ENCODE peak calls at places on chromosomes 6 and 20, in eight cellular contexts. S, C, L, D, E, B, Q and H are unnamed samples.

GRCh38 chr6:3748208-3748701 is 3.3 kb downstream of the PXDC1 start:
- DNase-seq in S (no peak), C (peak; percentile 66), L (peak; percentile 75), D (peak; percentile 71), E (no peak), B (peak; percentile 54), Q (peak; percentile 86), H (peak; percentile 88)

GRCh38 chr6:55818482-55818881 is 56.9 kb downstream of the BMP5 start:
- DNase-seq in S (no peak), C (no peak), L (no peak), D (no peak), E (no peak), B (no peak), Q (no peak), H (no peak)

GRCh38 chr20:51665543-51666118 is 102.6 kb downstream of the ATP9A start:
- DNase-seq in S (no peak), C (no peak), L (no peak), D (no peak), E (no peak), B (no peak), Q (no peak), H (no peak)

GRCh38 chr20:4230651-4231050 is 215.3 kb upstream of the RNF24 start:
- DNase-seq in S (no peak), C (no peak), L (no peak), D (no peak), E (no peak), B (no peak), Q (peak; percentile 17), H (no peak)

GRCh38 chr6:71031912-71032311 is 75.1 kb upstream of the B3GAT2 start:
- DNase-seq in S (no peak), C (no peak), L (no peak), D (no peak), E (no peak), B (no peak), Q (peak; percentile 17), H (no peak)

GRCh38 chr6:150880336-150880735 is 14.8 kb downstream of the MTHFD1L start:
- DNase-seq in S (no peak), C (no peak), L (no peak), D (no peak), E (no peak), B (no peak), Q (no peak), H (no peak)

GRCh38 chr6:48080227-48081009 is 30.6 kb downstream of the PTCHD4 start:
- DNase-seq in S (no peak), C (no peak), L (no peak), D (no peak), E (no peak), B (no peak), Q (no peak), H (no peak)

GRCh38 chr20:23150304-23151007 is 64.3 kb upstream of the CD93 start:
- DNase-seq in S (no peak), C (no peak), L (no peak), D (no peak), E (no peak), B (no peak), Q (no peak), H (no peak)

GRCh38 chr20:57559658-57560553 is 1.0 kb upstream of the PCK1 start:
- DNase-seq in S (peak; percentile 64), C (no peak), L (no peak), D (no peak), E (no peak), B (no peak), Q (no peak), H (no peak)

DNA sequence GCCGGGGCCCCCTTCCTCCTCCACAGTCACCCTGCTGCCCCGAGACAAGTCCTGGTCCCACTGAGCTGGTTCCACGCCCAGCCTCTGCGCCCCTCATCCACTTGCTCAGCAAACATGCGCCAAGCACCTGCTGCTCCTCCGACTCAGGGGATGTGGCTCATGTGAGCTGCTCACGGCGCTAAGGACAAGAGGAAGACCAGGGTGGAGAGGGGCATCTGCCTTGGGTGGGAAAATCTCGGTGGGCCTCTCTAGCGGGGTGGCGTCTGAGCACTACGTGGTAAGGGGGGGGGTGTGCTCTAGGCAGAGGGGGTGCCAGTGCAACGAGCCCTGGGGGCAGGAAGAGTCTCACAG is 4.5 kb downstream of the LAMA5 start:
- DNase-seq in S (peak; percentile 90), C (no peak), L (no peak), D (no peak), E (no peak), B (no peak), Q (no peak), H (no peak)
- H3K4me1 ChIP-seq in S (peaks cover 74% of the 10 kb centered on the region), C (peaks cover 89% of the 10 kb centered on the region), L (peaks cover 40% of the 10 kb centered on the region), D (peaks cover 93% of the 10 kb centered on the region), E (peaks cover 9% of the 10 kb centered on the region), B (no peaks in the 10 kb centered on the region), Q (peaks cover 9% of the 10 kb centered on the region), H (no peaks in the 10 kb centered on the region)

DNA sequence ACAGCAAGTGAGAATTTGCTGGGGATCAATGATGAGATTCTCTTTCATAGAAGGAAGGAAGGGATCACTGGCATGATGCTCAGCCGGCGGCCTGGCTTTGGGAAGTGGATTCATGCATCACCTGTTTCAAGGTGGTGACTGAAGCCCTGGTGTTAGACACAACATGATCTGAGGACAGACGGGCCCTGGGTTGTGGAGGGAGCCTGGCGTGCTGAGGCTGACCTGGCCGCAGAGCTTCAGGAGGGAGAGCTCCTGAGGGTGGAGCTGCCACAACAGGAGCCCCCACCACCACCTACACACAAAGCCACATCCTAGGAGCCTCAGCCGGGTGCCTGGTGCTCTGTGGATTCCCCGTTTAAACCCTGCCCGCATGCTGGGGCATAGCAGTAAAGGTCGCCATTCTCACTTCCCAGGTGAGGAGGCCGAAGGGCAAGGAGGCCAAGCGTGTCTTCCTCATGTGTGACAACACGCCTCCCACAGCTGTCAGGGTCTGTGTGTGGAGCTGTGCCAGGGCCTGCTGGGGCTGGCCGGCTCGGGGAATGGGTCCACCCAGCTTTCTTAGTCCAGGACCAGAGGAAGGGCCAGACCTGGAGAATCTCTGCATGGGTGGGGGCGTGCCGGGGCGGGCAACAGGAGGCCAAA is 107.0 kb downstream of the ERMARD start:
- DNase-seq in S (no peak), C (no peak), L (no peak), D (no peak), E (no peak), B (no peak), Q (no peak), H (peak; percentile 67)
- H3K9me3 ChIP-seq in S (no peaks in the 10 kb centered on the region), C (peaks cover 16% of the 10 kb centered on the region), L (no peaks in the 10 kb centered on the region), D (peaks cover 16% of the 10 kb centered on the region), E (no peaks in the 10 kb centered on the region), B (no peaks in the 10 kb centered on the region), Q (peaks cover 46% of the 10 kb centered on the region), H (peaks cover 5% of the 10 kb centered on the region)

GRCh38 chr6:75608955-75609533 is 7.4 kb downstream of the SENP6 start:
- DNase-seq in S (no peak), C (no peak), L (no peak), D (no peak), E (no peak), B (no peak), Q (no peak), H (no peak)

GRCh38 chr6:75611011-75611701 is 9.5 kb downstream of the SENP6 start:
- DNase-seq in S (no peak), C (no peak), L (no peak), D (no peak), E (no peak), B (no peak), Q (no peak), H (no peak)

GRCh38 chr6:75608304-75608703 is 6.6 kb downstream of the SENP6 start:
- DNase-seq in S (no peak), C (no peak), L (no peak), D (no peak), E (no peak), B (no peak), Q (no peak), H (no peak)

GRCh38 chr6:75611702-75612375 is 10.2 kb downstream of the SENP6 start:
- DNase-seq in S (no peak), C (no peak), L (no peak), D (no peak), E (no peak), B (no peak), Q (peak; percentile 33), H (no peak)

GRCh38 chr6:75609639-75610590 is 8.2 kb downstream of the SENP6 start:
- DNase-seq in S (no peak), C (no peak), L (no peak), D (no peak), E (no peak), B (no peak), Q (peak; percentile 77), H (no peak)
- H3K4me1 ChIP-seq in S (peaks cover 15% of the 10 kb centered on the region), C (peaks cover 92% of the 10 kb centered on the region), L (peaks cover 17% of the 10 kb centered on the region), D (peaks cover 93% of the 10 kb centered on the region), E (peaks cover 87% of the 10 kb centered on the region), B (no peaks in the 10 kb centered on the region), Q (peaks cover 7% of the 10 kb centered on the region), H (peaks cover 9% of the 10 kb centered on the region)

DNA sequence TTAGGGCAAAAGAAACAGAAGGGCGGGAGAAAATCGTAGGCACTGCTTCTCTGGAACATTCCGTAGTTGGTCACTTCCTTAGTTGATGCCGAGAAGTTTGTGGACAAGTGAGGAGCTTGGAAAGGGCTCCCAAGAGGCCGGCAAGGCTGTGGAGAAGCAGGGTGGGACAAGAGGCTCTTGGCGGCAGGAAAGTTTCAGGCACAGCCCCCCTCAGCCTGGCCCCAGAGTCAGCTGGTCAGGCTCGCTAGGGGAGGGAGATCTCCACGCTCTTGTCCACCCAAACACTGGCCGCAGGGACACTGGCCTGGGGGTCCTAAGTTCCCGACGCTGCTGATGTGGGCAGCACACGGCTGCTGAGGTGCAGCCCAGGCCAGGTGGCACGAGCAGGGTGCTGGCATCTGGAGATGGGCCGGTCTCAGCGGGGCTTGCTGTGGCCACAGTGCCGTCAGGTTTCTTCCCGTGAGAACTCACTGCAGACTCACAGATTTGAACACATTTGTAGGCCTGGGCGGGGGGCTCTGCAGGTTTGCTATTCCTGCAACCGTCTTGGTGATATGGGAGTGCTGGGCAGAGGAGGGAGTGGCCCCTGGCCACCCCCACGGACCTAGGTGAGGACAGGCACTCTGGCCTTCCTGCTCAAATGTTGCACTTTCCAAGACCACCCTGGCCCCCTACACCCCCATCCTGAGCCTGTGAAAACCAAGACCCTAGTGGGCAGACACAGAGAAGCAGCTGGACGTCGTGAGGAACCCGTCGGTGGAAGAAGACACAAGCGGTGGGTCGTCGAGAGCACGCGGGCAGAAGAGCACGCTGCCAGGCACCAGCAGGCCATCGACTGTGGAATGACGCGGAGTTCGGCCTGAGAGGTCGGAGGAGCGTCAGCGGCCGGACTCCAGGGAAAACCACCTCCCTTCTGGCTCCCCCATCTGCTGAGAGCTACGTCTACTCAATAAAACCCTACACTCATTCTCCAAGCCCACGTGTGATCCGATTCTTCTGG is 160.1 kb downstream of the ERMARD start:
- DNase-seq in S (no peak), C (no peak), L (no peak), D (no peak), E (no peak), B (no peak), Q (no peak), H (no peak)
- H3K9me3 ChIP-seq in S (no peaks in the 10 kb centered on the region), C (no peaks in the 10 kb centered on the region), L (no peaks in the 10 kb centered on the region), D (no peaks in the 10 kb centered on the region), E (no peaks in the 10 kb centered on the region), B (no peaks in the 10 kb centered on the region), Q (peaks cover 42% of the 10 kb centered on the region), H (no peaks in the 10 kb centered on the region)

DNA sequence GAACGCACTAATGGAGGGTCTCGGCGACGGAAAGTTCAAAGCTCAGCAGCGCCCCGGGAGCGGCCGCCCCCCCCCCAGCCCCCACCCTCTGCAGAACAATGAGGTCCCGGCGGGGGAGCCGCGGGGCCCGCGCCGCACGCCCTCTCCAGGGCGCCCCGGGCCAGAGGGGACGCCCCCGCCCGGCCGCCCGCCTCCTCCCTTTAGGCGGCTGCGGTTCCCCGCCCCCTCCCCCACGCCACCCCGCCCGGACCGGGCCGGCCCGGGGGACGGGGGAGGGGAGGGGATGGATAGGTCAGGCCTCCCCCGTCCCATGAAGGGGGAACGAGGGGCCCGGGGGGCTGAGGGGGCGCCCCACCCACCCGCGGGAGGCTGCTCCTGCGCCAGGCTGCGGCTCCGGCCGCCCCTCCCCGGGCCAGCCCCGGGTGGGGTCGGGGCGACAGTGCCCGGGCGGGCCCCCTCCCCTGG is 1.5 kb downstream of the NOL4L start:
- DNase-seq in S (no peak), C (no peak), L (peak; percentile 71), D (no peak), E (peak; percentile 16), B (no peak), Q (no peak), H (no peak)
- H3K4me1 ChIP-seq in S (no peaks in the 10 kb centered on the region), C (peaks cover 13% of the 10 kb centered on the region), L (peaks cover 22% of the 10 kb centered on the region), D (peaks cover 25% of the 10 kb centered on the region), E (peaks cover 56% of the 10 kb centered on the region), B (no peaks in the 10 kb centered on the region), Q (no peaks in the 10 kb centered on the region), H (no peaks in the 10 kb centered on the region)